ENCODE peak calls at places on chromosomes 3 and 15, in five cellular contexts. H is tibial artery, C is A673, J is HCT116, V is hepatocyte. N is an unnamed sample. For H3K4me1, the result is how much of the 10 kb centered on the place peaks cover.

GRCh38 chr3:177521305-177521704 is 324.0 kb upstream of the TBL1XR1 start:
- DNase-seq in H (no peak), C (no peak), V (peak), J (no peak), N (no peak)

GRCh38 chr3:194312186-194312742 is 38.9 kb downstream of the CPN2 start:
- DNase-seq in H (no peak), J (no peak), C (no peak), V (no peak), N (no peak)

GRCh38 chr3:17730318-17730967 is 12.0 kb downstream of the TBC1D5 start:
- DNase-seq in J (peak), V (peak), C (peak), H (no peak), N (no peak)

GRCh38 chr3:177528306-177529070 is 331.2 kb upstream of the TBL1XR1 start:
- DNase-seq in H (no peak), V (no peak), C (no peak), J (no peak), N (no peak)

GRCh38 chr3:112568642-112569041 is 6.8 kb downstream of the SLC35A5 start:
- DNase-seq in C (no peak), J (no peak), V (no peak), H (no peak), N (no peak)

GRCh38 chr3:2603734-2604297 is 505.1 kb downstream of the CNTN4 start:
- DNase-seq in H (no peak), J (no peak), V (peak), C (no peak), N (no peak)

GRCh38 chr3:156240642-156241041 is 120.3 kb downstream of the KCNAB1 start:
- DNase-seq in J (no peak), H (no peak), C (peak), V (no peak), N (no peak)

GRCh38 chr3:172692751-172693310 is 18.0 kb downstream of the NCEH1 start:
- DNase-seq in V (no peak), C (no peak), H (no peak), J (no peak), N (no peak)

GRCh38 chr15:75925440-75925839 is 21.8 kb downstream of the FBXO22 start:
- DNase-seq in V (no peak), H (no peak), J (no peak), C (no peak), N (no peak)

GRCh38 chr3:128805771-128806170 is 73.6 kb upstream of the ACAD9 start:
- DNase-seq in H (no peak), J (no peak), C (no peak), V (no peak), N (no peak)

GRCh38 chr15:96410175-96411055 is 79.9 kb downstream of the NR2F2 start:
- DNase-seq in V (no peak), H (no peak), C (no peak), J (no peak), N (no peak)

GRCh38 chr3:63909431-63909830 is 2.8 kb downstream of the SCAANT1 start:
- DNase-seq in V (no peak), J (no peak), C (no peak), H (no peak), N (no peak)

GRCh38 chr3:123571264-123571972 is 13.4 kb downstream of the HACD2 start:
- DNase-seq in H (peak), C (no peak), V (no peak), J (no peak), N (no peak)

GRCh38 chr3:128075516-128076464 is 23.6 kb downstream of the SEC61A1 start:
- DNase-seq in J (peak), V (peak), C (peak), H (peak), N (no peak)

GRCh38 chr3:10262027-10262426 is 13.8 kb downstream of the TATDN2 start:
- DNase-seq in J (no peak), V (no peak), C (no peak), H (no peak), N (no peak)

GRCh38 chr3:127443581-127444375 is 146.8 kb downstream of the TPRA1 start:
- DNase-seq in C (no peak), V (no peak), H (peak), J (no peak), N (peak)

GRCh38 chr3:191136347-191136746 is 62.7 kb upstream of the OSTN start:
- DNase-seq in H (no peak), J (peak), V (no peak), C (peak), N (no peak)

GRCh38 chr3:177451940-177452484 is 254.7 kb upstream of the TBL1XR1 start:
- DNase-seq in J (no peak), V (no peak), C (peak), H (no peak), N (no peak)

GRCh38 chr3:152121292-152121654 is 147.5 kb upstream of the MBNL1 start:
- DNase-seq in H (no peak), J (no peak), C (no peak), V (no peak), N (no peak)

GRCh38 chr15:45715528-45715927 is 80.7 kb downstream of the SQOR start:
- DNase-seq in C (peak), J (no peak), V (peak), H (no peak), N (no peak)

GRCh38 chr15:89387140-89387903 is 52.7 kb upstream of the POLG start:
- DNase-seq in V (no peak), C (no peak), J (no peak), H (no peak), N (no peak)

GRCh38 chr3:141380987-141381386 is 12.7 kb downstream of the ZBTB38 start:
- DNase-seq in C (no peak), J (no peak), H (no peak), V (no peak), N (no peak)

GRCh38 chr15:71201471-71201870 is 86.2 kb downstream of the THSD4 start:
- DNase-seq in H (no peak), J (no peak), V (peak), C (peak), N (no peak)

GRCh38 chr3:94735354-94735753 is 672.5 kb downstream of the NSUN3 start:
- DNase-seq in J (no peak), H (no peak), V (no peak), C (no peak), N (no peak)

GRCh38 chr3:177597325-177598109 is 400.2 kb upstream of the TBL1XR1 start:
- DNase-seq in J (no peak), C (peak), V (peak), H (peak), N (no peak)

GRCh38 chr15:41031232-41032078 is 78.2 kb downstream of the CHAC1 start:
- DNase-seq in V (no peak), H (no peak), J (no peak), C (no peak), N (no peak)

GRCh38 chr3:127135241-127136023 is 57.5 kb upstream of the PRR23E start:
- DNase-seq in V (peak), H (no peak), C (peak), J (no peak), N (no peak)

GRCh38 chr3:105805402-105805801 is 63.4 kb downstream of the CBLB start:
- DNase-seq in H (no peak), C (no peak), V (no peak), J (no peak), N (no peak)

DNA sequence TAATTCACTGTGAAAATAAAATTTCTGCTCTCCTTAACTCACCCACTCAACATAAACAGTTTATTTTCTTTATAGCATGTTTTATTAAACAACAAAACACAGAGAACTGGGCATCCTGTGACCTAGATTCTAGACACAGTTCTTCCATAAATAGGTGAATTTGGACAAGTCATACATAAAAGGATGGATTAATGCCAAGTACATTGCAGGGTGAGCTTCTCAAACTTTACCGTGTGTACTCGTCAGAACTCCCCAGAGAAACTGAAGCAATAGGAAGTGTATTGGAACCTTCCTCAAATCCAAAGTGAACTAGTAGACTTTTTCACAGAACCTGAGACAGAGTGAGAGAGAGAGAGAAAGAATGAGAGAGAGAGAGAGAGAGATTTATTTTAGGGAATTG is 139.7 kb downstream of the CD47 start:
- DNase-seq in H (no peak), V (no peak), J (no peak), C (no peak), N (no peak)
- H3K27ac ChIP-seq in H (peak), V (no peak), J (no peak), C (no peak), N (no peak)

GRCh38 chr15:93524432-93524831 is 435.4 kb upstream of the RGMA start:
- DNase-seq in C (no peak), H (no peak), V (no peak), J (no peak), N (no peak)

GRCh38 chr15:93520206-93520605 is 431.2 kb upstream of the RGMA start:
- DNase-seq in J (no peak), C (no peak), V (no peak), H (no peak), N (no peak)

GRCh38 chr15:93523490-93523889 is 434.5 kb upstream of the RGMA start:
- DNase-seq in C (no peak), J (no peak), H (no peak), V (no peak), N (no peak)
- H3K4me1 ChIP-seq in C (under half), J (under half), H (under half), V (under half), N (under half)

GRCh38 chr3:138136208-138136607 is 4.0 kb upstream of the A4GNT start:
- DNase-seq in V (no peak), H (no peak), C (no peak), J (no peak), N (no peak)
- H3K27ac ChIP-seq in V (no peak), H (no peak), C (no peak), J (no peak), N (no peak)

GRCh38 chr3:159209459-159209858 is 407.6 kb downstream of the MFSD1 start:
- DNase-seq in C (no peak), J (no peak), H (no peak), V (no peak), N (no peak)
- H3K4me1 ChIP-seq in C (under half), J (under half), H (under half), V (under half), N (under half)

GRCh38 chr3:99413504-99413903 is 224.9 kb upstream of the COL8A1 start:
- DNase-seq in H (no peak), J (no peak), V (no peak), C (peak), N (no peak)
- H3K27ac ChIP-seq in H (peak), J (no peak), V (no peak), C (peak), N (peak)

DNA sequence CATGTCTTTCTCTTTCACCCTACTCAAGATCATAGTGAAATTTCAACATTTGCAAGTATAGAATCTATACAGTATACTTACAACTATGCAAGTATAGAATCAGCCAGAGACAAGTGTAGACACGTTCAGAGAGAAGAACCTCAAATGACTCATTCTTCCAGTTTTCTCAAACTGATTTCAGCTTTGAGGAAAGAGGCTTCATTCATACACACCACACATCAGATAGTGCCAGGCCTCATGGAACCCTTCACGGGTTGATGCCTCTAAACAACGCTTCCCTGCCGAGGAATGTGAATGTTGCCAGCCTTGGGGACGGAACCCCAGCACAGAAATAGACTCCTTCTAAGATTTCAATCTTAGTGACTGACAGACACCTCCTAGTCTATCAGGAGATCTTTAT is 135.7 kb downstream of the FOXP1 start:
- DNase-seq in J (no peak), V (no peak), C (no peak), H (no peak), N (no peak)
- H3K4me1 ChIP-seq in J (under half), V (under half), C (under half), H (under half), N (under half)

DNA sequence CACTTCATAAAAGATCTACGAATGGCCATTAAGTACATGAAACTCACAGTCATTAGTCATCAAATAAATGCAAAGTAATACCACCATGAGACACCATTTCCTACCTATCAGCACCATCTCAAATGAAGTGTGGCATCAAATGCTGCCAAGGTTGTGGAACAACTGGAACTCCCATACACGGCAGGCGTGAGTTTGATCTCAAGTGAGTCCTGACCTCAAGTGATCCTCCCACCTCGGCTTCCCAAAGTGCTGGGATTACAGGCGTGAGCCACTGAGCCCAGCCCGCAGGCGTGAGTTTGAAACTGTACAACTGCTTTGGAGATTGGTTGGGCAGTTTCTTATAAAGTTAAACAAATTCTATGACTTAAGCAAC is 28.8 kb upstream of the HDAC11 start:
- DNase-seq in V (no peak), H (peak), J (no peak), C (no peak), N (no peak)
- H3K27ac ChIP-seq in V (peak), H (peak), J (peak), C (peak), N (peak)

DNA sequence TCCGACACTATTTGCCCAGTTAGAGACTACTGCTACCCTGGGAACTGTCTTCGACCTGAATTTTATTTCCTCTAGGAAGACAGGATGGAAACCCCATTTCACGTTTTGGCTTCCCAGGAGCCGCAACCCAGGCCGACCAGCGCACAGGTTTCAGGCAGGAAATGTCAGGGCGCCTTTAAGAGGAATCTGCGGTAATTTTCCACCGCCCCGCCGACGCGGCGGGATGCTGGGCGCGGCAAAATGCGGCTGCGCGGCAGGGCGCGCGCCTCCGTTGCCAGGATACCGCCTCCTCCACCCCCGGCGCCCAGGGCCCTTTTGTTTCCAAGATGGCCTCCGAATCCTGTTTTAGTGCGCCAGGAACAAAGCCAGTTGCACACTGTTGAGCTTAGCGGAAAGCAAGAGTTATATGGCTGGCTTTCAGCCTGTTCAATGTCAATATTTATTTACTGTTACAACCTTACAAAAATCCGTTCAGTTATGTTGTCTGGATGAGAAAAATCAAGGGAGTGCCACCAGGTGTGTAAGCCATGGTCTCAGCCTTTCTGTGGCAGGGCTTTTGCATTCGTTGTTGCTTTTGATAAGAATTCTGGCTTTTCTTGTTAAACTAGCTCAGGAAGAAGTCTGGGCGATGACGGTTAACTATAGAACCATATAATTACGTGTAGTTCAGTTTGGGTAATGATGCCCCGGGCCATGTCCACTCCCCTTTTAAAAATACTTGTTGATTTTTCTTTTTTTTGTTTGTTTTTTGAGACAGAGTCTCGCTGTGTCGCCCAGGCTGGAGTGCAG is 79.7 kb upstream of the CHD2 start:
- DNase-seq in J (peak), V (peak), H (peak), C (peak), N (peak)
- H3K4me1 ChIP-seq in J (under half), V (under half), H (under half), C (half or more), N (under half)

GRCh38 chr3:50317303-50317702 is 5.2 kb downstream of the HYAL2 start:
- DNase-seq in V (no peak), J (peak), H (no peak), C (no peak), N (peak)
- H3K27ac ChIP-seq in V (peak), J (peak), H (no peak), C (no peak), N (peak)

DNA sequence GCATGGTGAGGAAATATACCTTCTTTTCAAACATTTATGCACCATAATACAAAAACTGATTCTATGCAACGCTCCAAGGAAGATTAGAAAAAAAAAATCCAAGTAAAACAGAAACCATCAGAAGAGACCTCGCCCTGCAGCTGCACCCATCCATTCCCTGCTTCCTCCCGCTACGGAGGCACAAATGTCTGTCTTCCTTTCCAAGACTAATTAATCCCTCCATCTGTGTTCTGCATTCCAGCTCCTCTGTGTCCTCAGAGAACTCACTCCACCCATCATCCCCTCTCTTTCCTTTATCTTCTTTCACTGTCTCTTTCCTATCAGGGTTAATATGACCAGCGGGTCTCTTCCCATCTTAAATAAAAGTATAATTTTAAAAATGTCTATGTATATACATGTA is 196.1 kb downstream of the ADAMTSL3 start:
- DNase-seq in H (no peak), J (no peak), V (no peak), C (no peak), N (no peak)
- H3K4me1 ChIP-seq in H (under half), J (under half), V (under half), C (under half), N (half or more)